ENCODE peak calls at places on chromosomes 16 and 17, in four cellular contexts. O, B, L and K are unnamed samples.

GRCh38 chr17:9981344-9981915 is 76.4 kb upstream of the RCVRN start:
- DNase-seq in L (no peak), O (no peak), B (no peak), K (no peak)

GRCh38 chr17:81586096-81586495 is 33.9 kb upstream of the FAAP100 start:
- DNase-seq in B (no peak), O (no peak), L (no peak), K (no peak)

GRCh38 chr17:58344047-58344790 is 7.8 kb downstream of the SUPT4H1 start:
- DNase-seq in B (no peak), L (no peak), O (no peak), K (no peak)

GRCh38 chr17:9020824-9021157 is 519 bp upstream of the NTN1 start:
- DNase-seq in B (no peak), O (no peak), L (no peak), K (no peak)

GRCh38 chr16:1291576-1291974 is 17.9 kb upstream of the UBE2I start:
- DNase-seq in B (no peak), O (no peak), L (no peak), K (no peak)

GRCh38 chr16:54936979-54937672 is 6.5 kb downstream of the IRX5 start:
- DNase-seq in O (no peak), L (no peak), B (no peak), K (no peak)

GRCh38 chr17:31388770-31389672 is 2.5 kb upstream of the RAB11FIP4 start:
- DNase-seq in L (peak), B (no peak), O (no peak), K (peak)

GRCh38 chr17:74297941-74298340 is 23.9 kb downstream of the DNAI2 start:
- DNase-seq in L (no peak), O (no peak), B (no peak), K (no peak)

GRCh38 chr17:42814633-42815399 is 9.3 kb downstream of the BECN1 start:
- DNase-seq in L (peak), O (peak), B (no peak), K (no peak)

GRCh38 chr17:33328129-33328528 is 35.0 kb upstream of the ASIC2 start:
- DNase-seq in O (peak), L (no peak), B (no peak), K (no peak)

GRCh38 chr17:57868007-57868774 is 18.3 kb upstream of the MRPS23 start:
- DNase-seq in O (peak), L (peak), B (peak), K (no peak)

DNA sequence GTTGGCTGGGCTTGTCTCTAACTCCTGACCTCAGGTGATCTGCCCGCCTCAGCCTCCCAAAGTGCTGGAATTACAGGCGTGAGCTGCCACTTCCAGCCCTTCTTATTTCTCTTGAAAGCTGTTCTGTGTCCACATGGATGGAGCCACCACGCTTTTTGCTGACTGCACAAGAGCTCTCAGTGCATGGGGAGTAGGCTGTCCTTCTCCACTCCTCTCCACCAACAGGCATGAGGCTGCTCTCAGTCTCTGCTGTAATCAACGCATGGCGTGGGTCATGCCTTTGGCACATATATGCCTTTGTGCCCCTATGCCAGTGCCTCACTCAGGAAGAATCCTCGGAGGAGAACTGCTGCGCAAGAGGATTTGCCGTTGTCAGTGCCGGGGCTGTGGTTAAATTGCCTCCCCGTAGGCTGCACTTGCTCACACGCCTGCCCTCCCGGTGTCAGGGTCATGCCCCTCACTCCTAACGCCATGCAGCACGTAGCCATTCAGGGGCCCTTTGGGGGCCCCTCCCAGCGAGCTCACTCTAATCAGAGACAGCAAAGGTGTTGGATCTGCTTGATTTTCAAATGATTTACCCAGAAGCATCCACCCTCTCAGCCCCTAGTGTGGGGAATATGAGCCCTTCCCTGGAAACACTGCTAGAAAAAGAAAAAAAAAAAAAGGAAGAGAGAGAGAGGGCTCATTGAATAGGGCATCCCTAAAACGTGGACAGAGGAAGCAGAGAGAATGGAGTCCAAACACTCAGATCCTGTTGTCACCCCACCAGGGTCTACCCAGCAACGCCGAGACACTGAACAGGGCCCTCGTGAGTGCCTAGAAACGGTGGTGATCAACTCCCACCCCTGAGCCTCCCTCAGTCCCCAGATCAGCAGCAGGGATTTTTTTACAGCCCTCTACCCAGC is 47.5 kb upstream of the ZCCHC14 start:
- DNase-seq in B (no peak), O (no peak), L (no peak), K (no peak)
- H3K27ac ChIP-seq in B (no peak), O (no peak), L (no peak), K (peak)

DNA sequence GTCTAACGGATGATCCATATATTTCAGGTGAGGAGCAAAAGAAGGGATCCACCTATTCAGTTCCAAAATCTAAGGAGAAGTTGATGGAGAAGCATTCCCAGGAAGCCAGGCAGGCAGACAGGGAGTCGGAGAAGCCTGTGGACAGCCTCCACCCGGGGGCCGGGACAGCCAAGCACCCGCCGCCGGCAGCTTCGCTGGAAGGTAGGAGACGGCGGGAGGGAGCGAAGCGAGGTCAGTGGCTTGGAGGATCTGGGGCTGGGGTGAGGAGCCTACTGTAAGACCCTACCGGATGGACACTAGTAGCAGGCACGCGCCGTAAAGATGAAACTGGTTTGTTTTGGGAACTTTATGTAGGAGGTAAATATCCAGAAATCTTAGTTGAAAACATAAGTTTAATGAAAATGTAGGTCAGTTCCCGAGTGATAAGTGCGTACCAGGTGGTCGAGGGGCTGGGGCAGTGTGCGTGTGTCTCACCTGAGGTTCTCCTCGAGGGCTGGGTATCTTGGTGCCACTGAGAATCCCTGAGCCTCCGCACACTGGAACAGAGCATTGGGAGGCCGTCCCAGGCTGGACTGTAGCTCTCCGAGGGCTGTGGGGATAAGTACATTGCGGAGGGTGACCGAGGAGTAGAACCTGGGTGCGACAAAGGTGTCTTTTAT is 714 bp downstream of the SPATA33 start:
- DNase-seq in B (no peak), O (no peak), L (no peak), K (no peak)
- H3K27ac ChIP-seq in B (peak), O (peak), L (peak), K (no peak)

GRCh38 chr17:1512351-1512750 is 4.1 kb downstream of the INPP5K start:
- DNase-seq in B (no peak), L (no peak), O (no peak), K (no peak)

GRCh38 chr17:1515640-1516402 is 591 bp downstream of the INPP5K start:
- DNase-seq in L (peak), B (no peak), O (peak), K (no peak)

GRCh38 chr17:1511290-1511689 is 5.1 kb downstream of the INPP5K start:
- DNase-seq in L (no peak), B (no peak), O (no peak), K (no peak)

GRCh38 chr17:1509255-1509943 is 7.0 kb downstream of the INPP5K start:
- DNase-seq in B (no peak), L (no peak), O (no peak), K (no peak)

DNA sequence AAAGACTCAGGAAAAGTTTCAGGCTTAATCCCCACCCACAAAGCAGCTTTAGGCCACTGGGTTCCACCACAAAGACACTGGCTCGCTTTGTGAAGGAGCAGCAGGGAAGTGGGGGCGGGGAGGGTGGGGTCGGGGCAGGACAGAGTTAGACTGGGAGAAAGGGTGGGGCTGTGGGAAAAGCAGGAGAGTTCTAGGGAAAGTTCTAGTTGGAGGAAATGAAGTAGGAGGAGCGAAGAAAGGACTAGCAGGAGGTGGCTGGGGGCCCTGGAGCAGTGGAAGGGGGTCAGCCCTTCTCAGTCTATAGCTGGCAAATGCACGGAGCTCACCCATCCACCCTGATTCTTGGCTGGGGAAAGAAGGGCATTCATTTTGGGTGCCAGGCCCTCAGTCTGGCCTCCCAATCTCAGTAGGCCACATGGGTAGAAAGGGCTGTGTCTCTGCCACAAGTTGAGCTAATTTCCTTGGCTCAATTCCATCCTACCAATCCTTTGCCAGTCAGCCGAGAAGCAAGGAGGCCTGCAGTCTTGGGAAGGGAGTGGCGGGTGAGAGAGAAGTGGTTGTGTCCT is 4.6 kb downstream of the INPP5K start:
- DNase-seq in O (no peak), L (peak), B (no peak), K (no peak)
- H3K27ac ChIP-seq in O (no peak), L (no peak), B (peak), K (peak)

DNA sequence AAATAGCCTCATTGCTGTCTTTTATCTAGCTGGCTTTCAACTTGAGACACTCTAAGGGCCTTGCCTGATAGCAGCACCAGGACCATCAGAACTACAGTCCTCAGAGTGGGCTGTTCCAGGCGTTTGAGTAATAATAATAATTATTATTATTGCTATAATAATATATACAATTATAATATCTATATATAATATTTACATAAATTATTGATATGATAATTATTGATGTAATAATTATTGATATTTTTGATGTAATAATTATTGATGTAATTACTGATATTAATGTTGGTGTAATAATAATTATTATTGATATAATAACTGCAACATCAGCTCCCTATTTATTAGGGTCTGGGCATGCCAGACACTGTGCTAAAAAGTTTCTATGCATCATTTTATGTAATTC is 25.6 kb upstream of the CRHR1 start:
- DNase-seq in B (no peak), O (no peak), L (no peak), K (no peak)
- H3K27ac ChIP-seq in B (no peak), O (no peak), L (no peak), K (no peak)

GRCh38 chr17:77372444-77373297 is 231.9 kb downstream of the SEC14L1 start:
- DNase-seq in B (peak), L (peak), O (peak), K (no peak)
- H3K27ac ChIP-seq in B (peak), L (peak), O (peak), K (peak)

GRCh38 chr16:86505899-86506864 is 4.1 kb upstream of the FOXF1 start:
- DNase-seq in O (peak), B (no peak), L (no peak), K (no peak)

GRCh38 chr16:86507173-86508027 is 2.9 kb upstream of the FOXF1 start:
- DNase-seq in B (no peak), L (peak), O (peak), K (no peak)

GRCh38 chr16:86509759-86510464 is 415 bp upstream of the FOXF1 start:
- DNase-seq in O (peak), B (no peak), L (peak), K (no peak)

GRCh38 chr16:86508947-86509758 is 1.2 kb upstream of the FOXF1 start:
- DNase-seq in O (peak), B (no peak), L (peak), K (no peak)

DNA sequence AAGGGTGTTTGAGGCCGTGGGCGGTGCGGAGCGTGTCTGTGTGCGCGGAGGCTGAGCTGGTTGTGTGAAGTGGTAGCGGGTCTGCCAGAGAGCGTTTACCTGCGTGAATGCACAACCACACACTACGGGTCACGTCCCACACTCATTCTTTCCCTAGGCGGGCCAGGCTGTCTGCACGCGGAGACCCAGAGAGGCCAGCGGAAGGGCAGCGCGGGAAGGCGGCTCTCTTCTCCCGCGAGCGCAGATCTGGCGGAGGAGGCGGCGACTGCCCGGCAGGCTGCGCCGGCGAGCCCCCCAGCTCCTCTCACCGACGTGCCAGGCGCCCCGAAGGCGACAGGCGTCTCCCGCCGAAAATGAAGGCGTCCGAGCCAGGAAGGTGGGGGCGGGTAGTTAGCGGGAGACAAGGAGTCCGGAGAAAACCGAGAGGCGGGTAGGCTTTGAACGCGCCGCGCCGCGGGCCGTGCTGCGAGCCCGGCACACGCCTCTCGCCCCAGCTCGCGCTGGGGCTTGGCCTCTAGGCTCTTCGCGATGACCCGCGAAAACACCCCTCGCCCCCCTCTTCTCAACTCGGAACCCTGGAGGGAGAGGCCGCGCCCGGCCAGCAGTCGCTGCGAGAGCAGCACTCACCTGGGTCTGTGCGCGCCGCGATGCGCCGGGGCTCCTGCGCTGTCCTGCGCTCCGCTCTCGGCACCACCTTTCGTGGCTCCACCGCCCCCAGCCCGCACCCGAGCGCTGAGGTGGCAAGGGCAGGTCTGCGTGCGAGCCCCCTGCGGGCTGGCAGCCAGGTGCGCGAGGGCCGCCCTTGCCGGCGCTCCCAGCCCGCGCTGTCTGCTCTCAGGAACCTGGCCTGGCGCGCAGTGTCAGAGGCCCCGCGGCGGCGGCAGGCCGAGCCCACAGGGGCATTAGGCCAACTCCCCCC is 2.0 kb upstream of the FOXF1 start:
- DNase-seq in B (no peak), O (no peak), L (peak), K (no peak)
- H3K27ac ChIP-seq in B (peak), O (peak), L (peak), K (no peak)

GRCh38 chr17:47238321-47239010 is 15.2 kb upstream of the ITGB3 start:
- DNase-seq in O (no peak), L (no peak), B (no peak), K (no peak)

GRCh38 chr17:47240806-47241205 is 12.8 kb upstream of the ITGB3 start:
- DNase-seq in L (no peak), B (no peak), O (no peak), K (no peak)

GRCh38 chr17:47237841-47238240 is 15.8 kb upstream of the ITGB3 start:
- DNase-seq in O (no peak), L (no peak), B (no peak), K (no peak)

GRCh38 chr17:47240375-47240764 is 13.3 kb upstream of the ITGB3 start:
- DNase-seq in B (no peak), O (no peak), L (no peak), K (no peak)

GRCh38 chr17:47239663-47240374 is 13.8 kb upstream of the ITGB3 start:
- DNase-seq in B (peak), O (peak), L (peak), K (peak)
- H3K27ac ChIP-seq in B (peak), O (peak), L (peak), K (peak)

GRCh38 chr17:76493505-76494167 is 7.6 kb downstream of the RHBDF2 start:
- DNase-seq in L (no peak), O (no peak), B (no peak), K (no peak)
- H3K27ac ChIP-seq in L (peak), O (peak), B (peak), K (peak)